ENCODE peak calls at places on chromosome 6, in ten cellular contexts. K is CD8-positive, alpha-beta memory T cell; P is astrocyte; F is aorta; M is tibial artery; X is adrenal gland; R is CD8-positive, alpha-beta T cell; G is psoas muscle; W is mucosa of descending colon; E is PC-3. Y is an unnamed sample.

GRCh38 chr6:49906511-49906910 is 40.2 kb upstream of the CRISP1 start:
- DNase-seq in K (no peak), P (no peak), F (no peak), M (no peak), X (no peak), R (no peak), G (peak; percentile 59), W (no peak), E (no peak), Y (no peak)

GRCh38 chr6:49118475-49118874 is 344.6 kb downstream of the MMUT start:
- DNase-seq in K (no peak), P (no peak), F (no peak), M (no peak), X (no peak), R (no peak), G (no peak), W (no peak), E (peak; percentile 65), Y (no peak)

GRCh38 chr6:37491830-37492208 is 7.9 kb downstream of the CCDC167 start:
- DNase-seq in K (peak; percentile 46), P (no peak), F (no peak), M (no peak), X (no peak), R (no peak), G (no peak), W (no peak), E (no peak), Y (no peak)

GRCh38 chr6:21752054-21752811 is 158.7 kb downstream of the SOX4 start:
- DNase-seq in K (no peak), P (peak; percentile 66), F (no peak), M (no peak), X (no peak), R (no peak), G (no peak), W (no peak), E (peak; percentile 77), Y (no peak)

GRCh38 chr6:69848552-69848951 is 17.8 kb upstream of the COL19A1 start:
- DNase-seq in K (no peak), P (no peak), F (no peak), M (no peak), X (no peak), R (no peak), G (no peak), W (no peak), E (no peak), Y (no peak)

GRCh38 chr6:10368841-10369240 is 46.0 kb downstream of the TFAP2A start:
- DNase-seq in K (no peak), P (no peak), F (no peak), M (no peak), X (no peak), R (no peak), G (no peak), W (no peak), E (no peak), Y (no peak)

GRCh38 chr6:30000156-30000791 is 57.9 kb downstream of the HLA-A start:
- DNase-seq in K (no peak), P (no peak), F (no peak), M (no peak), X (no peak), R (no peak), G (no peak), W (no peak), E (no peak), Y (no peak)

GRCh38 chr6:161417712-161418457 is 144.0 kb upstream of the AGPAT4 start:
- DNase-seq in K (no peak), P (peak; percentile 96), F (no peak), M (no peak), X (peak; percentile 13), R (no peak), G (peak; percentile 69), W (no peak), E (peak; percentile 4), Y (no peak)

GRCh38 chr6:501891-502601 is 110.5 kb downstream of the IRF4 start:
- DNase-seq in K (peak; percentile 69), P (no peak), F (no peak), M (no peak), X (no peak), R (peak; percentile 5), G (no peak), W (peak; percentile 19), E (no peak), Y (no peak)

GRCh38 chr6:149923327-149923986 is 536 bp upstream of the RAET1G start:
- DNase-seq in K (no peak), P (no peak), F (peak; percentile 55), M (peak; percentile 54), X (no peak), R (no peak), G (peak; percentile 26), W (no peak), E (no peak), Y (no peak)

GRCh38 chr6:70547313-70547712 is 19.4 kb upstream of the SDHAF4 start:
- DNase-seq in K (no peak), P (peak; percentile 5), F (no peak), M (no peak), X (no peak), R (no peak), G (no peak), W (no peak), E (peak; percentile 38), Y (no peak)

GRCh38 chr6:5085638-5086293 is 625 bp downstream of the PPP1R3G start:
- DNase-seq in K (no peak), P (peak; percentile 27), F (peak; percentile 86), M (peak; percentile 73), X (peak; percentile 63), R (no peak), G (peak; percentile 61), W (peak; percentile 38), E (peak; percentile 42), Y (peak; percentile 34)

GRCh38 chr6:131136021-131136847 is 967 bp downstream of the AKAP7 start:
- DNase-seq in K (no peak), P (peak; percentile 23), F (no peak), M (no peak), X (peak; percentile 56), R (no peak), G (no peak), W (peak; percentile 31), E (peak; percentile 35), Y (peak; percentile 24)

GRCh38 chr6:142821860-142822259 is 123.1 kb downstream of the HIVEP2 start:
- DNase-seq in K (no peak), P (no peak), F (no peak), M (peak; percentile 63), X (peak; percentile 51), R (no peak), G (peak; percentile 59), W (no peak), E (no peak), Y (peak; percentile 65)

GRCh38 chr6:142819603-142820335 is 125.2 kb downstream of the HIVEP2 start:
- DNase-seq in K (peak; percentile 57), P (peak; percentile 66), F (no peak), M (no peak), X (no peak), R (no peak), G (no peak), W (no peak), E (no peak), Y (no peak)

GRCh38 chr6:142820336-142821016 is 124.5 kb downstream of the HIVEP2 start:
- DNase-seq in K (no peak), P (no peak), F (no peak), M (no peak), X (no peak), R (no peak), G (no peak), W (no peak), E (no peak), Y (no peak)

GRCh38 chr6:142822383-142822782 is 122.6 kb downstream of the HIVEP2 start:
- DNase-seq in K (no peak), P (no peak), F (no peak), M (no peak), X (no peak), R (no peak), G (no peak), W (no peak), E (no peak), Y (no peak)

GRCh38 chr6:142821164-142821716 is 123.7 kb downstream of the HIVEP2 start:
- DNase-seq in K (no peak), P (no peak), F (no peak), M (no peak), X (no peak), R (no peak), G (no peak), W (no peak), E (no peak), Y (no peak)
- H3K4me1 ChIP-seq in K (peaks cover 65% of the 10 kb centered on the region), P (peaks cover 14% of the 10 kb centered on the region), F (peaks cover 7% of the 10 kb centered on the region), M (peaks cover 6% of the 10 kb centered on the region), X (peaks cover 42% of the 10 kb centered on the region), R (peaks cover 44% of the 10 kb centered on the region), G (peaks cover 60% of the 10 kb centered on the region), W (peaks cover 8% of the 10 kb centered on the region), E (peaks cover 3% of the 10 kb centered on the region), Y (peaks cover 26% of the 10 kb centered on the region)

DNA sequence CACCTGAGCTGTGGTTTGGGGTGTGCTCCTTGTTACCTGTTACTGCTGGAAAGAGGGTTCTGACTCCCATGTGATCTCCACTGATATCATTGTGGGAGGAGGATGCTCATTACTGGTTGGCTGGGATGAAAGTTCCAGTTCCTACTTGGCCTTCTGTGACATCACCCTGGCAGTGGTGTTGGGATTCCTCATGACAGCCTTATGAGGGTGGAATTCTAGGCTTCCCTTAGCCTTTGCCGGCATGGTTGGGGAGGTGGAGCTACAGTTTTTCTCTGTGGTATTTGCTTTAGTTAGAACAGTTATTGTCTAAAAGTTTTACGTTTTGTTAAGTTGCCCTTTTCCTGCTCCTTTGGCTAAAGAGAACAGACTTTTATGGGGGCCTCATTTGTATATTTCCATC is 112.1 kb downstream of the AFG1L start:
- DNase-seq in K (no peak), P (no peak), F (no peak), M (no peak), X (no peak), R (no peak), G (no peak), W (no peak), E (no peak), Y (no peak)
- H3K4me3 ChIP-seq in K (no peak overlapping the region), P (no peak overlapping the region), F (no peak overlapping the region), M (no peak overlapping the region), X (no peak overlapping the region), R (no peak overlapping the region), G (no peak overlapping the region), W (no peak overlapping the region), E (no peak overlapping the region), Y (no peak overlapping the region)

GRCh38 chr6:122432816-122433215 is 33.4 kb downstream of the HSF2 start:
- DNase-seq in K (no peak), P (no peak), F (no peak), M (no peak), X (no peak), R (no peak), G (no peak), W (no peak), E (no peak), Y (no peak)
- H3K4me1 ChIP-seq in K (no peaks in the 10 kb centered on the region), P (no peaks in the 10 kb centered on the region), F (no peaks in the 10 kb centered on the region), M (no peaks in the 10 kb centered on the region), X (no peaks in the 10 kb centered on the region), R (no peaks in the 10 kb centered on the region), G (peaks cover 15% of the 10 kb centered on the region), W (no peaks in the 10 kb centered on the region), E (no peaks in the 10 kb centered on the region), Y (no peaks in the 10 kb centered on the region)

DNA sequence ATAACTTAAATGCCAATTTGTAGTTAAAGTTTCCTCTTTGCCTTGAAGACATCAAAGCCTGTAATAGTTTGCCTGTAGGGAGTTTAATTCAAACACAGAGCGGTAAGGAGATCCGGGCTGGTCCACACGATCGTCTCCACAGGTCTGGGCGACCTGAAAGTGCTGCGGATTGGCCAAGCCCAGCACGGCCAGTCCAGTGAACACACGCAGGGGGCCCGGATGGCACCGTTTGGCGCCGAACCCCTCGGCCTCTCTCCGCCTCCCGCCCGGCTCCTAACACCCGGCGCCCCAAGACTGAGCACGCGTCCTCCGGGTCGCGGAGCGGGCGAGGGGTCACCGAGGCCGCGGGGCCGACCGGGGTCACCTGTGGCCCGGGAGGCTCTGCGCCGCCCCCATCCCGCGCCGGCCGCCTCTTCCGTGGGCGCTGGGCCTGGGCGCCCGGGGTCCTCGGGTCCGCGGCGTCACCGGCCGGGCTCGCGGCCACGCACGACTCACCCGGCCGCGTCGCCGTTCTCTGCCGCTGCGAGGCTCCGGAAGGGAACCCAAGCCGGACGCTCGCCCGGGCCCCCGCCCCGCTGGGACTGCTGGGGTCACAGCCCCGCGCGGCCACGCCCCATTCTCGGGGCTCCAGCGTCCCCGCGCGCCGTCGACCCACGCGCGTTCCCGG is 481 bp downstream of the SERPINB6 start:
- DNase-seq in K (peak; percentile 75), P (peak; percentile 42), F (peak; percentile 94), M (peak; percentile 90), X (peak; percentile 84), R (no peak), G (peak; percentile 94), W (peak; percentile 74), E (peak; percentile 58), Y (peak; percentile 82)
- H3K4me3 ChIP-seq in K (peak overlapping the region; percentile 63), P (peak overlapping the region; percentile 70), F (peak overlapping the region; percentile 74), M (peak overlapping the region; percentile 88), X (peak overlapping the region; percentile 50), R (peak overlapping the region; percentile 77), G (peak overlapping the region; percentile 88), W (peak overlapping the region; percentile 75), E (peak overlapping the region; percentile 87), Y (peak overlapping the region; percentile 60)

Y was measured in thyroid gland.